ENCODE peak calls at places on chromosomes 7 and 10, in four cellular contexts. E is left lung, B is PC-9, H is IMR-90. J is an unnamed sample.

GRCh38 chr7:40133561-40134427 is 628 bp downstream of the MPLKIP start:
- DNase-seq in B (no peak), E (no peak), H (peak), J (peak)

GRCh38 chr10:125868372-125868975 is 12.6 kb downstream of the DHX32 start:
- DNase-seq in H (peak), B (peak), E (no peak), J (peak)

GRCh38 chr7:35286422-35286821 is 32.5 kb upstream of the TBX20 start:
- DNase-seq in E (no peak), H (peak), B (no peak), J (peak)

GRCh38 chr7:36795451-36796021 is 71.2 kb upstream of the AOAH start:
- DNase-seq in E (no peak), H (no peak), B (no peak), J (no peak)

GRCh38 chr10:50367732-50368131 is 116.4 kb upstream of the ASAH2 start:
- DNase-seq in E (no peak), H (peak), B (peak), J (peak)

GRCh38 chr10:130800281-130800680 is 511.2 kb downstream of the TCERG1L start:
- DNase-seq in B (no peak), E (no peak), H (no peak), J (no peak)

GRCh38 chr7:137399827-137400823 is 56.6 kb upstream of the PTN start:
- DNase-seq in E (no peak), H (peak), B (peak), J (peak)

GRCh38 chr10:28393956-28394568 is 91.2 kb upstream of the MPP7 start:
- DNase-seq in B (peak), H (peak), E (no peak), J (peak)

GRCh38 chr7:34757570-34758110 is 99.6 kb downstream of the NPSR1 start:
- DNase-seq in H (no peak), E (no peak), B (no peak), J (no peak)

GRCh38 chr7:128827248-128827958 is 2.8 kb upstream of the FLNC start:
- DNase-seq in E (no peak), H (peak), B (peak), J (peak)

GRCh38 chr10:118481871-118482270 is 113.6 kb downstream of the PRLHR start:
- DNase-seq in E (no peak), B (no peak), H (no peak), J (peak)

GRCh38 chr10:6050801-6051445 is 11.2 kb downstream of the IL2RA start:
- DNase-seq in H (peak), E (peak), B (peak), J (peak)

GRCh38 chr7:84677386-84677785 is 482.8 kb upstream of the SEMA3A start:
- DNase-seq in B (no peak), E (no peak), H (no peak), J (peak)

GRCh38 chr7:147722119-147722518 is 868.4 kb upstream of the C7orf33 start:
- DNase-seq in E (no peak), B (no peak), H (no peak), J (no peak)

GRCh38 chr7:17822557-17823173 is 117.6 kb downstream of the SNX13 start:
- DNase-seq in B (no peak), E (no peak), H (no peak), J (no peak)

GRCh38 chr10:53403688-53404087 is 631.1 kb upstream of the MBL2 start:
- DNase-seq in B (peak), E (peak), H (peak), J (peak)

GRCh38 chr10:44696496-44696895 is 214.6 kb upstream of the TMEM72 start:
- DNase-seq in E (no peak), B (no peak), H (peak), J (peak)

GRCh38 chr10:84783386-84783785 is 455.0 kb downstream of the CCSER2 start:
- DNase-seq in B (no peak), E (no peak), H (no peak), J (peak)

GRCh38 chr10:36725581-36726520 is 399.5 kb upstream of the ANKRD30A start:
- DNase-seq in B (peak), E (peak), H (peak), J (peak)

GRCh38 chr7:47100815-47101435 is 481.0 kb downstream of the TNS3 start:
- DNase-seq in B (peak), E (peak), H (peak), J (peak)

GRCh38 chr10:68179016-68179415 is 52.9 kb downstream of the ATOH7 start:
- DNase-seq in H (no peak), B (no peak), E (no peak), J (no peak)

GRCh38 chr10:74854610-74855009 is 28.2 kb downstream of the KAT6B start:
- DNase-seq in H (no peak), B (no peak), E (no peak), J (no peak)

GRCh38 chr10:86440874-86441838 is 74.6 kb upstream of the GRID1 start:
- DNase-seq in B (no peak), E (no peak), H (peak), J (peak)

GRCh38 chr7:80369321-80369720 is 142.5 kb downstream of the GNAT3 start:
- DNase-seq in E (no peak), B (no peak), H (no peak), J (no peak)
- H3K4me3 ChIP-seq in E (no peak), B (no peak), H (no peak), J (no peak)

DNA sequence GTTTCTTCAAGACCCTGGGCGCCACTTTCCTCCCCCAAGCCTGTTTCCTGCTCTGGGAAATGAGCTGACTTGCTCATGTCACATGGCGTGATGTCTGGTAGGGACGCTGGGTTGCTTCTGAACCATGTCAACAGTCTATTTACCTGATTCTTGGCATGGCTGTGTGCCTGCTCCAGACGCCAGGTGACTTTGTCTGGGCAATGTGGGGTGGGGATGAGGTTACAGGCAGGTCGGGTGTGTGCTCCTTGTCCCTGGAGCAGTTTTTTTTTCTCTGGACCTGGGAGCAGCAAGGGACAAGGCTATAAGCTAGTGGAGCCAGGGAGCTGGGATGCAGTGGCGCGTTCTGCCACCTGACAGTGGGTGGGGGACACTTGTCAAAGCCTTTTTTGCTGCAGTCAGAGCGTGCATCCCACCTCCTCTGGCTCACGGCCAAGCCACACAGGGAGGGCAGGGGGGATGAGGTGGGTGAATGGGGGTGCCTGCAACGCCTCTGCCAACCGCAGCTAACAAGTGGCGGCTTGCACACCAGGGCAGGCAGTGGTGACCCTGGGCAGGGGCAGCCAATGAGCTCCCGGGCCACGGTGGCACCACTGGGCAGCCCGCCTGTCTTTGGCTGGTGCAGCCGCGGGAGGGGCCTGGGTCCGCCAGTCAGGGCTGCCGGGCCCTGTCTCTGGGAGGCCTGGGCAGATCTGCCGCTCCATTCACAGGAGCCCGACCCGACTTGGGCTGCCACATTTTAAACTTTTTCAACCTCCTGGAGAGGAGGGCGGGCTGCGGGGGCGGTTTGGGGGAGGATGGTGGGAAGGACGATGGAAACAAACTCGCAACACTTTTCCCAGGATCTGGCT is 22.9 kb downstream of the DNAJB12 start:
- DNase-seq in E (peak), H (peak), B (peak), J (peak)
- TF ChIP-seq CTCF in E (peak), H (no peak), B (peak), J (no peak)

GRCh38 chr10:23253780-23254179 is 61.7 kb downstream of the PTF1A start:
- DNase-seq in H (no peak), B (no peak), E (no peak), J (no peak)
- H3K4me3 ChIP-seq in H (no peak), B (no peak), E (no peak), J (no peak)

DNA sequence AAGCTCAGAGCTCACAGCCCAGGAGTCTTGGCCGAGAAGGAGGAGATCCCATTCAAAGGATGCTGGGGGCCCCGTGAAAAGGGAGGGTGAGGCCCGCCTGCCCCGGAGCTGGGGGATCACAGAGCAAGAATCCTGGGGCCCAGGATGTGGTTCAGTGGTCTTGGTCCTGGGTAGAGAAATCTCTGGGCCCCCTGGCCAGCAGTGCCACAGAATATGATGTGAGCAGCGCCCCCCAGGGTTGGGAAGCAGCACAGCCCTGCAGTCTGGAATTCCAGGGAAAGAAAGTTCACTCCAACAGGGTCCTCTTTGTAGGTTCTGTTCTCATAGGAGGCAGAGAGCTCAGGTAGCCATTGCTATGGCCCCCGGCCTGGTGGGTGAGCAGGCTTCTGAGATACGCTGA is 77.6 kb upstream of the GNA12 start:
- DNase-seq in B (no peak), H (no peak), E (peak), J (no peak)
- TF ChIP-seq CTCF in B (peak), H (no peak), E (no peak), J (peak)

GRCh38 chr10:114429581-114430335 is 25.5 kb upstream of the AFAP1L2 start:
- DNase-seq in E (no peak), H (no peak), B (no peak), J (no peak)
- H3K4me3 ChIP-seq in E (no peak), H (no peak), B (no peak), J (no peak)

DNA sequence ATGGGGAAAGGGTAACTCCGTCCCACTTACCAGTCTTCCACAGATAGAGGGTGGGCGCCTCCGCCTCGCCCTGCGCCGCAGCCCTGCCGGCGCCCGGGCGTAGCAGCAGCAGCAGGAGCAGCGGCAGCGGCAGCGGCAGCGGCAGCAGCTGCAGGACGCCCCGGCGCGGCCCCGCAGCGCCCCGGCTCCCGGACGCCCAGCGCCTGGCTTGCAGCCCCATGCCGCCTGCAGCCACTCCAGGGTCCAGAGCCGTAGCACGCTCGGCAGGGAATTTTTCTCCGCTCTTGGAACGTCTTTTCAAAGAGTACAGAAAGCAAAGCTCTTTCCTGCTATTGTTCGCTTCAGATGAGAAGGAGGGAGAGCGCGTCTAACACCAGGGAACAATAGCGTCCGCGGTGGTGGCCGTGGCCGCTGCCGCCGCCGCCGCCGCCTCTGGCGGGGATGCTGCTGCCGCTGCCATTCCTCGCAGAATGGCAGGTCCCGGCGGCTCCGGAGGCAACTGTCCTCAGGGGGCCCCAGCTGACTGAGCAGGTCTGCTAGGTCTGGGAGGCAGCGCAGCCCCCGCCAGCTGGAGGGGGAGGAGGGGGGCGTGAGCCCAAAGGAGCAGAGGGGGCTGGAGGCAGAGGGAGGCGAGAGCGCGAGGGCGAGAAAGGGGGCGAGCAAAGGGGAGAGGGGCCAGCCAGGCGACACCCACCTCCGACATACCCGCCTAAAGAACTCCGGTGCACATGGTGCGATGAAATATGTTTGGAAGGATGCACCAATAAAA is at the start of gene THSD7A:
- DNase-seq in B (peak), H (peak), E (peak), J (peak)
- TF ChIP-seq CTCF in B (no peak), H (no peak), E (no peak), J (no peak)

GRCh38 chr7:101386558-101387199 is 24.0 kb downstream of the COL26A1 start:
- DNase-seq in H (peak), E (no peak), B (no peak), J (no peak)
- H3K4me3 ChIP-seq in H (no peak), E (no peak), B (no peak), J (peak)

DNA sequence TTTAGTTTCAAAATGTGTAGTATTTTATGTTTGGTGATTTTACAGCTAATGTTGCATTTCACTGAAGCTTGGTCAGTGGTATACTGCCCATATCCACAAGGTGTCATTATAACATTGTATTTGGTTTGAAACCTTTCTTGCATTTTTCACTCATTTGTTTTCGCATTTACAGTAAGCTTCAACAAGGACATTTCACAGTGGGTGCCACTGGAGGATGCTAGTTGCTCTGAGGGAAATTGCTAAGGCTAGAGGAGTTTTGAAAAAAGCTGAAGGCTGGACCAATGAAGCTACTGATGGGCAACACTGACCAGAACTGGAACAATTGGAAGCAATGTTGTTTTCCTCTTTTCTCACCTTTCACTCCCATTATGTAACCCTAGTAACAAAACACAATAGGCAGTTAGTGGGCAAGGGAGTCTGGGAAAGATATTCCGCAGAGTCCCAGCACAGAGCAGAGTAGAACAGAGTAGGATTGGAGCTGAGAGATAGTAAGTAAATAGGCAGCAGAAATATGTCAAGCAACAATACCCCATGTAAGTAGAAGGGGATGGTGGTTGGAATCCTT is 23.6 kb upstream of the SRI start:
- DNase-seq in E (no peak), H (peak), B (peak), J (peak)
- TF ChIP-seq CTCF in E (peak), H (peak), B (peak), J (peak)

GRCh38 chr7:1239455-1240295 is 7.0 kb downstream of the UNCX start:
- DNase-seq in E (no peak), H (no peak), B (no peak), J (no peak)
- H3K4me3 ChIP-seq in E (no peak), H (no peak), B (no peak), J (no peak)

J was measured in cardiac fibroblast.